ENCODE peak calls at places on chromosomes 4 and X, in seven cellular contexts. H is left lung, K is transverse colon, Q is thoracic aorta, G is suprapubic skin, Z is endothelial cell of umbilical vein, L is breast epithelium. Y is an unnamed sample.

GRCh38 chr4:77308843-77309242 is 151.8 kb downstream of the CCNG2 start:
- DNase-seq in L (no peak), Q (no peak), H (no peak), K (no peak), G (no peak), Z (peak; percentile 8), Y (peak; percentile 2)

GRCh38 chr4:87123241-87123640 is 97.2 kb downstream of the KLHL8 start:
- DNase-seq in Z (no peak), L (no peak), Q (no peak), H (no peak), G (no peak), K (no peak), Y (no peak)

GRCh38 chr4:82247629-82248028 is 126.2 kb downstream of the HNRNPD start:
- DNase-seq in K (no peak), H (no peak), G (no peak), L (no peak), Q (no peak), Z (no peak), Y (no peak)

GRCh38 chrX:44674906-44675305 is 132.2 kb upstream of the FUNDC1 start:
- DNase-seq in Z (no peak), H (no peak), Q (no peak), L (no peak), K (no peak), G (no peak), Y (no peak)

GRCh38 chr4:52051213-52051614 is at the start of gene SPATA18:
- DNase-seq in Z (no peak), G (peak; percentile 62), K (peak; percentile 41), Q (no peak), L (peak; percentile 22), H (peak; percentile 36), Y (no peak)

GRCh38 chrX:150044556-150044955 is 106.3 kb upstream of the EOLA2 start:
- DNase-seq in H (no peak), G (no peak), K (no peak), Q (no peak), Z (no peak), L (no peak), Y (no peak)

GRCh38 chr4:170022211-170022610 is 4.0 kb downstream of the MFAP3L start:
- DNase-seq in Q (no peak), L (no peak), Z (no peak), G (no peak), H (no peak), K (no peak), Y (no peak)

GRCh38 chrX:136154998-136155397 is 7.7 kb downstream of the FHL1 start:
- DNase-seq in L (no peak), G (no peak), H (no peak), Z (no peak), Q (no peak), K (no peak), Y (no peak)

GRCh38 chr4:168484626-168485025 is 4.3 kb upstream of the DDX60L start:
- DNase-seq in H (no peak), Z (peak; percentile 24), L (no peak), Q (no peak), G (no peak), K (no peak), Y (peak; percentile 36)

GRCh38 chrX:100591256-100592051 is 6.7 kb downstream of the TNMD start:
- DNase-seq in Q (no peak), Z (no peak), K (no peak), H (no peak), G (no peak), L (no peak), Y (no peak)

GRCh38 chrX:1397441-1397840 is 5.5 kb upstream of the SLC25A6 start:
- DNase-seq in K (no peak), L (no peak), Z (no peak), Q (no peak), H (no peak), G (peak; percentile 39), Y (no peak)

GRCh38 chr4:92305148-92305877 is 1.5 kb downstream of the GRID2 start:
- DNase-seq in Q (no peak), G (no peak), Z (peak; percentile 67), H (peak; percentile 37), K (no peak), L (no peak), Y (peak; percentile 39)

GRCh38 chr4:169557061-169557636 is 55.2 kb downstream of the NEK1 start:
- DNase-seq in G (no peak), L (no peak), Z (peak; percentile 59), K (no peak), Q (no peak), H (no peak), Y (peak; percentile 28)

DNA sequence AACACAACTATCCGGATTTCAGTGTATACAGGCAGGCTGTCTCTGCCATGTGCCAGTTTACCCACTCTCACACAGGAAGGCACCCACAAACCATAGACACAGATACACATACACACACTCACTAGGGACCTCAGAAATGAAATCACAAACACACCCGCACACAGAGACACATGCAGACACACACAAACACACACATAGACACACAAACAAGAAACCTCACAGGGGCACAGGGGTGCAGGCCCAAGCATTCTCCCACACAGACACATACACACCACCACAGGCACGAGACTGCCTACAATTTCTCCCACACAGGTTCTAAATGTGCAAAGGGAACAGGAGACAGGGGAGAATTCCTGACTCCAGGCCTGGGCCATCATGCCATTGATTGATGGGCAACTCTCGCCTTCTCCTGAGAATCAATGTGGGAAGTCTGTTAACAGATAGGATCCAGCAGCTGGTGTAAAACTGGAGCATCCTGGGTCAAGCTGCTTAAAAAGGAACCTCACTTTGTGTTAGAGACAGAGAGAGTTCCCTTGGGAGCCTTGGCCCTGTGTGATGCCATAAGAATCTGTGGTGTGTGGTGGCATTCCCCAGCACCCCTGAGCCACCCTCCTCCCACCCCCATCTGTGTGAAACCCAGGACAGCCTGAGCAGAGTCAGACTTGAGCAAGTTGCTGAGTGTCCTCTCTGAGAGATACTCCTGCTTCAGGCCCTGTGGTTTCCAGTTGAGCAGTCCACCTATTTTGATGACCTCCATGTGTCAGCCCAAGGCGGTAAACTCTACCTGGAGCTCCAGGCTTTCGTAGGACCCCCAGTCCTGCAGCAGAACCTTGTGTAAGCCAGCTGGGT is 33.9 kb downstream of the NBDY start:
- DNase-seq in Z (no peak), G (no peak), L (no peak), K (no peak), H (peak; percentile 11), Q (no peak), Y (no peak)
- H3K4me3 ChIP-seq in Z (no peak overlapping the region), G (no peak overlapping the region), L (no peak overlapping the region), K (no peak overlapping the region), H (no peak overlapping the region), Q (no peak overlapping the region), Y (no peak overlapping the region)

DNA sequence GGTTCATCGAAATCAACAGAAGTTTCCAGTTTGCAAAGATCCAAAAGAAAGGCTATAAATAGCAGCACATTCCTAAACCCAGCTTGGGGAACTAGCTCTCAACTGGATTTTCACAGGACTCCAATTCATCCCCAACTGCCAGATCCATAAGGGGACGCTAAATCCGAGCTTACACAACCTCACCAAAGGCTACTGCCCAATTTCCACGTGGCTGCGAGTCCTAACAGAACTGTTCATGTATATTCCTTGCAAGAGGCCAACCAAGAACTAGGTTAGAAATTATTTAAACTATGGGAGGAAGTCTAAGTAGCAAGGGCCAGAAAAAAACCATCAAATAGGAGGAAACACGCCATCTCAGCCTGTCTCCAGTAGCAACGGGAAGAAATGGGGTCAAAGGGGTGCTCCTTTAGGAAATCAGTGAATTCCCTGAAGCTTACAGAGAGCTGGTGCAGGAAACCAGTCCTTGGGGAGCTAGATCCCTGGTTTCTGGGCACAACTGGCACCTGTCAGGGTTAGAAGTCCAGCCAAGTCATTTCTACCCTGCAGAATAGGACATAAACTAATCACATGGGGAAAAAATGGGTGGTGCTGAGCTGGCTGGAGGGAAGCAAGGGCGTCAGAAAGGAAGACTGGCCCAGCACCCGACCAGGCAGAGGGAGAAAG is 20.7 kb downstream of the RELL1 start:
- DNase-seq in Q (no peak), H (no peak), L (no peak), Z (peak; percentile 91), K (peak; percentile 23), G (no peak), Y (no peak)
- H3K27ac ChIP-seq in Q (no peak overlapping the region), H (peak overlapping the region; percentile 44), L (peak overlapping the region; percentile 62), Z (peak overlapping the region; percentile 99), K (peak overlapping the region; percentile 67), G (peak overlapping the region; percentile 61), Y (no peak overlapping the region)

GRCh38 chr4:140640150-140640748 is 71.5 kb upstream of the UCP1 start:
- DNase-seq in Q (no peak), H (no peak), L (no peak), K (no peak), G (no peak), Z (no peak), Y (no peak)

GRCh38 chr4:140642674-140643437 is 74.1 kb upstream of the UCP1 start:
- DNase-seq in Z (no peak), K (no peak), L (peak; percentile 26), H (no peak), Q (no peak), G (no peak), Y (no peak)

GRCh38 chr4:140641105-140641555 is 72.4 kb upstream of the UCP1 start:
- DNase-seq in H (no peak), Z (no peak), L (no peak), Q (no peak), K (no peak), G (no peak), Y (no peak)

GRCh38 chr4:140643571-140644055 is 74.9 kb upstream of the UCP1 start:
- DNase-seq in L (no peak), G (no peak), Z (no peak), K (no peak), Q (no peak), H (no peak), Y (no peak)

DNA sequence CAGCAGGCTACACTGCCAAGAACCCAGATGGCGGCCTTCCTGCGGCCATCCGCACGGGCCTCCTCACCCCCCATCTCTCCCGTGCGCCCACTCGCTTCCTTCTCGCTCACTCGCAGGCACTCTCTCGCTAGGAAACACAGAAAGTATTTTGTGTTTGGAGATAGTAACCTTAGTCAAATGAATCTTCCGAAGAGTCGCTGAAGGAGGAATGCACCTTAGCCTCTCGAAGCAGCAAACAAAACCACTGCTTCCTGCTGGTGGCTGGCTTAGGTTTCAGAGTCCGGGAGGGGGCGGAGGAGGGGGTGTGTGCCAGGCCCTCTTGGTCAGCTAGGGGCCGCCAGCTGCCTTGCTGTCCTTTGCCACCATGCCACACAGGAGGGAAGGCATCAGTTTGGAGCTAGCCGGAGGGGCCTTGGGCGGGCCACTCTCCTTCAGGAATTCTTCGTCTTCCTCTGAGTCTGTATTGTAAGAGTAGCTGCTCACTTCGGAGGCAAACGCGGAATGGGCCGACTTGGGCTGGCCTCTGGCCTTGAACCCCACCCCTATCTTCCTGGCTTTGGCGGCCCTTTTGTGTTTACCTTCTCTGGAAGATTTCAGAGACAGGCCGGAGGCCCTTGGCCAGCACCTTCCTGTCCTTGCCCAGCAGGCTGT is 73.2 kb upstream of the UCP1 start:
- DNase-seq in Q (no peak), L (peak; percentile 84), G (no peak), Z (no peak), K (no peak), H (no peak), Y (no peak)
- TF ChIP-seq CTCF in Q (no peak), L (no peak), G (no peak), Z (no peak), K (no peak), H (no peak), Y (no peak)

DNA sequence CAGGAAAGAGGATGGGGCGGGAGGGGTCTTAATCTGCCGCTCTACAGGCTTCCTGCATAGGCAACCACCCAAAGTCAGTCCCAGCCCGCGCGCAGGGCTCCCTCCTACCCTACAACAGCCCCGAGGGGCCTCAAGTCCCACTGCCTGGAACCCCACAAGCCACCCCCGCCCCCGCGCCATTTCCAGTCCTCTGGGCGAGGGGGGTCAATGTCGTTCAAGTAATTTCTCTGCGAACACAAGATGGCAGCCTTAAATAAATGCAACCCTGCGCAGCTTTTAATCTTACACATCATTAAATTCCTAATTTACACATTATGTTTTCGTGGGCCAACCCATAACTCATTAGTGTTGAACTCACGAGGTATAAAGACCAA is 92.9 kb downstream of the BCOR start:
- DNase-seq in K (no peak), H (no peak), Q (no peak), Z (no peak), L (no peak), G (no peak), Y (no peak)
- H3K4me3 ChIP-seq in K (peak overlapping the region; percentile 22), H (no peak overlapping the region), Q (peak overlapping the region; percentile 53), Z (no peak overlapping the region), L (no peak overlapping the region), G (peak overlapping the region; percentile 26), Y (no peak overlapping the region)